ENCODE peak calls at places on chromosome 4, in nine cellular contexts. D is effector memory CD4-positive, alpha-beta T cell; Z is WERI-Rb-1; A is Karpas-422; H is HAP-1; U is psoas muscle; S is H1; P is spleen; M is right cardiac atrium. Q is an unnamed sample. For H3K9me3, the result is how much of the 10 kb centered on the place peaks cover.

GRCh38 chr4:82268050-82268825 is 105.6 kb downstream of the HNRNPD start:
- DNase-seq in Z (peak), S (peak), A (peak), D (no peak), P (no peak), U (peak), H (peak), M (no peak), Q (no peak)

GRCh38 chr4:155543126-155543765 is 123.4 kb upstream of the GUCY1A1 start:
- DNase-seq in Z (no peak), D (no peak), P (no peak), S (no peak), M (no peak), U (no peak), H (no peak), A (peak), Q (no peak)

GRCh38 chr4:117064297-117064696 is 21.1 kb downstream of the TRAM1L1 start:
- DNase-seq in D (no peak), M (no peak), Z (no peak), S (no peak), U (no peak), P (no peak), A (no peak), H (no peak), Q (no peak)

GRCh38 chr4:2702361-2702760 is 53.8 kb downstream of the TNIP2 start:
- DNase-seq in M (no peak), D (no peak), H (no peak), P (peak), S (no peak), Z (no peak), U (no peak), A (no peak), Q (no peak)

GRCh38 chr4:180827610-180828009 is 1415.6 kb upstream of the TENM3 start:
- DNase-seq in S (no peak), A (no peak), Z (no peak), D (no peak), M (no peak), P (no peak), U (no peak), H (no peak), Q (no peak)

GRCh38 chr4:138035781-138036258 is 206.3 kb downstream of the SLC7A11 start:
- DNase-seq in S (no peak), U (no peak), H (peak), A (peak), M (no peak), P (no peak), Z (peak), D (no peak), Q (no peak)

GRCh38 chr4:75584067-75584466 is 28.2 kb downstream of the ODAPH start:
- DNase-seq in D (no peak), H (no peak), A (no peak), Z (no peak), U (no peak), S (no peak), M (no peak), P (no peak), Q (no peak)

GRCh38 chr4:78766650-78767049 is 9.5 kb upstream of the BMP2K start:
- DNase-seq in U (no peak), H (no peak), M (no peak), A (no peak), S (no peak), Z (no peak), D (no peak), P (no peak), Q (no peak)

GRCh38 chr4:39331191-39331590 is 35.0 kb downstream of the RFC1 start:
- DNase-seq in D (no peak), S (no peak), Z (no peak), A (no peak), M (no peak), U (no peak), H (no peak), P (no peak), Q (no peak)

GRCh38 chr4:28482580-28482979 is 1621.9 kb downstream of the STIM2 start:
- DNase-seq in M (no peak), P (no peak), A (no peak), H (no peak), U (no peak), S (no peak), Z (no peak), D (no peak), Q (no peak)

GRCh38 chr4:23856630-23857029 is 33.2 kb downstream of the PPARGC1A start:
- DNase-seq in S (no peak), D (no peak), U (no peak), Z (no peak), P (no peak), A (no peak), H (no peak), M (peak), Q (no peak)

GRCh38 chr4:177182156-177182555 is 127.5 kb upstream of the NEIL3 start:
- DNase-seq in U (no peak), M (no peak), D (no peak), P (no peak), Z (no peak), H (no peak), S (no peak), A (no peak), Q (no peak)

GRCh38 chr4:25100156-25100555 is 60.1 kb downstream of the SEPSECS start:
- DNase-seq in D (no peak), A (no peak), Z (no peak), S (no peak), H (no peak), M (no peak), P (no peak), U (no peak), Q (no peak)

GRCh38 chr4:79209822-79210635 is 115.8 kb downstream of the NAA11 start:
- DNase-seq in Z (no peak), U (no peak), S (no peak), D (no peak), P (peak), A (no peak), H (no peak), M (peak), Q (no peak)

GRCh38 chr4:53962516-53963225 is 101.7 kb downstream of the CHIC2 start:
- DNase-seq in H (no peak), U (no peak), A (peak), M (no peak), Z (no peak), D (no peak), S (no peak), P (no peak), Q (no peak)

GRCh38 chr4:109169160-109169559 is 133.3 kb downstream of the COL25A1 start:
- DNase-seq in H (no peak), A (no peak), M (no peak), S (no peak), U (no peak), P (no peak), D (no peak), Z (no peak), Q (no peak)

GRCh38 chr4:133593764-133594163 is 444.7 kb downstream of the PCDH10 start:
- DNase-seq in D (no peak), H (peak), U (no peak), M (no peak), Z (no peak), P (no peak), S (no peak), A (no peak), Q (no peak)

GRCh38 chr4:47722176-47722575 is 115.7 kb downstream of the CORIN start:
- DNase-seq in P (no peak), D (no peak), H (no peak), A (no peak), M (no peak), S (no peak), U (no peak), Z (no peak), Q (no peak)

GRCh38 chr4:93748380-93748779 is 80.2 kb upstream of the ATOH1 start:
- DNase-seq in H (peak), M (no peak), P (no peak), Z (no peak), U (no peak), A (no peak), S (no peak), D (no peak), Q (no peak)

GRCh38 chr4:3781193-3781886 is 15.2 kb downstream of the ADRA2C start:
- DNase-seq in A (peak), D (no peak), M (no peak), P (no peak), S (no peak), U (no peak), Z (no peak), H (peak), Q (no peak)

GRCh38 chr4:53055274-53055673 is 193.2 kb downstream of the RASL11B start:
- DNase-seq in D (no peak), Z (no peak), H (no peak), A (no peak), P (no peak), S (no peak), M (no peak), U (no peak), Q (no peak)

GRCh38 chr4:186144180-186144579 is 39.7 kb downstream of the FAM149A start:
- DNase-seq in H (peak), U (peak), Z (peak), M (peak), P (no peak), D (no peak), A (no peak), S (peak), Q (no peak)

GRCh38 chr4:154807042-154807630 is 26.1 kb downstream of the RBM46 start:
- DNase-seq in Z (no peak), A (peak), S (no peak), D (no peak), P (no peak), M (no peak), H (peak), U (no peak), Q (no peak)

GRCh38 chr4:120198411-120198810 is 131.8 kb upstream of the MAD2L1 start:
- DNase-seq in H (no peak), D (no peak), Z (no peak), A (no peak), U (no peak), M (no peak), P (no peak), S (no peak), Q (no peak)

GRCh38 chr4:78439328-78439727 is 112.2 kb upstream of the ANXA3 start:
- DNase-seq in H (no peak), A (no peak), P (no peak), S (no peak), U (no peak), M (no peak), Z (no peak), D (no peak), Q (no peak)

GRCh38 chr4:102439835-102440234 is 61.3 kb upstream of the NFKB1 start:
- DNase-seq in A (no peak), U (no peak), D (no peak), M (no peak), H (no peak), S (no peak), P (no peak), Z (no peak), Q (no peak)

GRCh38 chr4:151668687-151669402 is 92.0 kb downstream of the GATB start:
- DNase-seq in Z (no peak), U (no peak), D (no peak), P (no peak), M (no peak), S (no peak), A (no peak), H (no peak), Q (no peak)

GRCh38 chr4:445410-445809 is 53.5 kb downstream of the ZNF721 start:
- DNase-seq in U (no peak), A (no peak), M (no peak), P (no peak), S (no peak), D (no peak), Z (no peak), H (no peak), Q (no peak)
- H3K9me3 ChIP-seq in U (half or more), A (half or more), M (under half), P (half or more), S (half or more), D (half or more), Z (half or more), H (half or more), Q (half or more)

GRCh38 chr4:273312-274017 is 31.8 kb downstream of the ZNF732 start:
- DNase-seq in Z (no peak), U (no peak), S (no peak), D (no peak), A (no peak), H (no peak), P (no peak), M (no peak), Q (no peak)

GRCh38 chr4:271492-272103 is 33.7 kb downstream of the ZNF732 start:
- DNase-seq in P (no peak), D (no peak), S (no peak), U (no peak), M (no peak), A (no peak), H (no peak), Z (no peak), Q (no peak)
- H3K9me3 ChIP-seq in P (half or more), D (under half), S (half or more), U (half or more), M (under half), A (half or more), H (under half), Z (under half), Q (under half)

GRCh38 chr4:19473569-19473968 is 778.1 kb upstream of the SLIT2 start:
- DNase-seq in D (no peak), A (no peak), Z (no peak), M (no peak), P (no peak), U (no peak), H (no peak), S (no peak), Q (no peak)
- H3K9me3 ChIP-seq in D (under half), A (under half), Z (under half), M (under half), P (under half), U (under half), H (under half), S (under half), Q (under half)

GRCh38 chr4:6857009-6857882 is 52.4 kb upstream of the TBC1D14 start:
- DNase-seq in P (no peak), A (no peak), M (no peak), U (no peak), S (no peak), Z (no peak), D (no peak), H (no peak), Q (no peak)

GRCh38 chr4:6855692-6856297 is 53.8 kb upstream of the TBC1D14 start:
- DNase-seq in H (no peak), D (peak), U (no peak), P (no peak), M (no peak), Z (no peak), S (no peak), A (no peak), Q (peak)

GRCh38 chr4:6856391-6856790 is 53.2 kb upstream of the TBC1D14 start:
- DNase-seq in A (no peak), S (no peak), H (no peak), P (no peak), U (no peak), D (no peak), M (no peak), Z (no peak), Q (no peak)

GRCh38 chr4:6858997-6859396 is 50.6 kb upstream of the TBC1D14 start:
- DNase-seq in P (no peak), U (no peak), H (no peak), Z (no peak), D (no peak), A (no peak), S (no peak), M (no peak), Q (no peak)

GRCh38 chr4:6859543-6859942 is 50.1 kb upstream of the TBC1D14 start:
- DNase-seq in D (no peak), H (no peak), Z (no peak), S (no peak), U (no peak), M (no peak), A (no peak), P (no peak), Q (no peak)
- H3K9me3 ChIP-seq in D (under half), H (under half), Z (under half), S (under half), U (under half), M (under half), A (under half), P (under half), Q (under half)

DNA sequence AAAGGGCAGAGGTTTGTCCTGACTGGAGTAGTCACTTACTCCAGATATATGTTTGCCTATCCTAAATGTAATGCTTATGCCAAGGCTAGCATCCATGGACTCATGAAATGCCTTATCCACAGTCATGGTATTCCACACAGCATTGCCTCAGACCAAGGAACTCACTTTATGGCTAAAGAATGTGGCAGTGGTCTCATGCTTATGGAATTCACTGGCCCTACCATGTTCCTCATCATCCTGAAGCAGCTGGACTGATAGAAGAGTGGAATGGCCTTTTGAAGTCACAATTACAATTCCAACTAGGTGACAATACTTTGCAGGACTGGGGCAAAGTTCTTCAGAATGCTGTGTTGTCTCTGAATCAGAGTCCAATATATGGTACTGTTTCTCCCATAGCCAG is 1014.8 kb downstream of the RAPGEF2 start:
- DNase-seq in S (no peak), D (no peak), M (no peak), H (no peak), P (no peak), A (no peak), U (no peak), Z (no peak), Q (no peak)
- H3K9me3 ChIP-seq in S (under half), D (under half), M (under half), H (under half), P (half or more), A (under half), U (under half), Z (under half), Q (under half)

GRCh38 chr4:99013402-99013843 is 17.9 kb downstream of the METAP1 start:
- DNase-seq in D (no peak), S (no peak), A (no peak), P (no peak), Z (no peak), U (no peak), M (no peak), H (no peak), Q (no peak)
- H3K9me3 ChIP-seq in D (under half), S (under half), A (under half), P (under half), Z (under half), U (under half), M (under half), H (under half), Q (under half)

GRCh38 chr4:172705565-172705964 is 463.0 kb upstream of the GALNT7 start:
- DNase-seq in D (no peak), M (no peak), Z (no peak), P (no peak), U (no peak), H (no peak), S (no peak), A (no peak), Q (no peak)
- H3K9me3 ChIP-seq in D (under half), M (under half), Z (under half), P (under half), U (under half), H (under half), S (under half), A (under half), Q (under half)

Q was measured in T-helper 17 cell.